ENCODE peak calls at places on chromosome 5, in seven cellular contexts. P, L, Y, Z, T, G and X are unnamed samples.
A peak's percentile ranks its signal among the peaks of the same experiment; 100 is the strongest.

GRCh38 chr5:57538341-57538955 is 55.8 kb upstream of the ACTBL2 start:
- DNase-seq in P (no peak), L (no peak), Y (peak; percentile 79), Z (no peak), T (peak; percentile 14), G (no peak), X (no peak)

GRCh38 chr5:132653716-132654115 is 4.3 kb upstream of the IL13 start:
- DNase-seq in P (peak; percentile 45), L (no peak), Y (no peak), Z (no peak), T (no peak), G (no peak), X (no peak)

GRCh38 chr5:159678800-159679392 is 237.4 kb upstream of the ADRA1B start:
- DNase-seq in P (no peak), L (no peak), Y (no peak), Z (no peak), T (no peak), G (no peak), X (no peak)

GRCh38 chr5:66354407-66354806 is 210.3 kb downstream of the SREK1 start:
- DNase-seq in P (no peak), L (no peak), Y (no peak), Z (no peak), T (no peak), G (no peak), X (no peak)

GRCh38 chr5:120615967-120616645 is 152.0 kb downstream of the PRR16 start:
- DNase-seq in P (no peak), L (peak; percentile 67), Y (peak; percentile 93), Z (no peak), T (peak; percentile 88), G (peak; percentile 10), X (no peak)

GRCh38 chr5:68171101-68171558 is 44.4 kb upstream of the PIK3R1 start:
- DNase-seq in P (no peak), L (no peak), Y (peak; percentile 11), Z (peak; percentile 31), T (peak; percentile 20), G (no peak), X (no peak)

GRCh38 chr5:133222040-133222439 is 170.2 kb downstream of the HSPA4 start:
- DNase-seq in P (no peak), L (no peak), Y (no peak), Z (no peak), T (no peak), G (no peak), X (no peak)

GRCh38 chr5:67290620-67291019 is 94.0 kb upstream of the CD180 start:
- DNase-seq in P (no peak), L (no peak), Y (no peak), Z (no peak), T (no peak), G (no peak), X (no peak)

GRCh38 chr5:169861934-169862333 is 118.4 kb downstream of the INSYN2B start:
- DNase-seq in P (no peak), L (no peak), Y (peak; percentile 96), Z (no peak), T (peak; percentile 63), G (no peak), X (no peak)

GRCh38 chr5:74316064-74316586 is 324.4 kb downstream of the ENC1 start:
- DNase-seq in P (no peak), L (peak; percentile 100), Y (peak; percentile 98), Z (no peak), T (peak; percentile 98), G (peak; percentile 98), X (peak; percentile 33)

GRCh38 chr5:74312746-74313145 is 327.8 kb downstream of the ENC1 start:
- DNase-seq in P (no peak), L (no peak), Y (peak; percentile 63), Z (no peak), T (no peak), G (peak; percentile 56), X (no peak)

GRCh38 chr5:74314906-74315305 is 325.6 kb downstream of the ENC1 start:
- DNase-seq in P (no peak), L (peak; percentile 44), Y (no peak), Z (no peak), T (no peak), G (peak; percentile 84), X (no peak)

GRCh38 chr5:74311961-74312360 is 328.6 kb downstream of the ENC1 start:
- DNase-seq in P (no peak), L (no peak), Y (no peak), Z (no peak), T (no peak), G (no peak), X (no peak)

DNA sequence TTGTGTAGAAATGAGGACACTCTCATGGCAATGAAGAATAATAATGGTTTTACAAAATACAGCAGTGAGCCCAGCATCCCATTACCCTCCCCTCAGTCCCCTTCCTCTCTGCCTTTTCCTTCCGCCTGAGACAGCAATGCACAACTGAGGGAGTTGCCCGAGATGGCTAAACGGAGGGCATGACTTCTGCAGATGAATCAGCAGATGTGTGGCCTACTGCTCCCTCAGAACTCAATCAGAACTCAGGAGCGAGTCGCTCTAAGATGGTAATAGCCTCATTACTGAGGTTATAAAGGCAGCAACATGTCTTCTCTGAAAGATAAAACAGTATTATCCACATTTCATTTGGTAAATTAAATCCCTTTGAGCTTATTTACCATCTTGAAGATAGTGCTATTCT is 326.6 kb downstream of the ENC1 start:
- DNase-seq in P (no peak), L (no peak), Y (no peak), Z (no peak), T (no peak), G (no peak), X (no peak)
- H2AK5ac ChIP-seq in P (no peak overlapping the region), L (no peak overlapping the region), Y (no peak overlapping the region), Z (no peak overlapping the region), T (no peak overlapping the region), G (peak overlapping the region; percentile 99), X (no peak overlapping the region)

GRCh38 chr5:140596364-140596763 is 31.7 kb downstream of the SLC35A4 start:
- DNase-seq in P (no peak), L (no peak), Y (no peak), Z (no peak), T (no peak), G (no peak), X (no peak)
- H2AK5ac ChIP-seq in P (no peak overlapping the region), L (no peak overlapping the region), Y (no peak overlapping the region), Z (no peak overlapping the region), T (no peak overlapping the region), G (no peak overlapping the region), X (no peak overlapping the region)

GRCh38 chr5:55384072-55384471 is 76.3 kb downstream of the MTREX start:
- DNase-seq in P (no peak), L (no peak), Y (no peak), Z (no peak), T (no peak), G (no peak), X (no peak)

GRCh38 chr5:55387865-55388264 is 80.1 kb downstream of the MTREX start:
- DNase-seq in P (no peak), L (no peak), Y (no peak), Z (no peak), T (no peak), G (peak; percentile 57), X (no peak)

GRCh38 chr5:55383254-55383653 is 75.5 kb downstream of the MTREX start:
- DNase-seq in P (no peak), L (no peak), Y (no peak), Z (no peak), T (no peak), G (no peak), X (no peak)

DNA sequence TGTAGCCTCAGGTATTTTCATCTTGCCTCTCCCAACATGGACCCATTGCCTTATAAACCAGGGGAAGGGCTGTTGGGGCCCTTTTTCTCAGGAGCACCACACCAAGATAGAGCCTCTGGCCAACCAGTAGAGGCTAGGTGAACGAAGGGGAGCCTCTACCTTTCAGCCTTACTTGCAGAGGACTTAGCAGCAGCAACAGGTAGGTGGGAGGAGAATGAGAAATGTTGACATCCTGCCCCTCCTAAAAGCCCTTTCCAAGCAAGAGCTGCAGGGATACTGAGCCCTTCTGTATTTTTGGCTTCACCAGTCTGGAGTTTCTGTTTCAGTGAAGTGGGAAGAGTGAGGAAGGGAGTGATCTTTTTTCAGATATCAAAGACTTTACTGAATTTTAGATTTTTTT is 77.4 kb downstream of the MTREX start:
- DNase-seq in P (no peak), L (peak; percentile 22), Y (no peak), Z (no peak), T (no peak), G (no peak), X (no peak)
- H2AK5ac ChIP-seq in P (no peak overlapping the region), L (no peak overlapping the region), Y (no peak overlapping the region), Z (no peak overlapping the region), T (peak overlapping the region; percentile 2), G (no peak overlapping the region), X (no peak overlapping the region)

GRCh38 chr5:119279093-119279492 is 76.7 kb upstream of the TNFAIP8 start:
- DNase-seq in P (no peak), L (peak; percentile 44), Y (no peak), Z (no peak), T (no peak), G (no peak), X (no peak)
- H2AK5ac ChIP-seq in P (no peak overlapping the region), L (no peak overlapping the region), Y (no peak overlapping the region), Z (no peak overlapping the region), T (no peak overlapping the region), G (no peak overlapping the region), X (no peak overlapping the region)

GRCh38 chr5:150836703-150837102 is 9.6 kb upstream of the IRGM start:
- DNase-seq in P (peak; percentile 49), L (peak; percentile 14), Y (no peak), Z (no peak), T (no peak), G (peak; percentile 56), X (peak; percentile 84)

GRCh38 chr5:150836064-150836463 is 10.3 kb upstream of the IRGM start:
- DNase-seq in P (no peak), L (no peak), Y (no peak), Z (no peak), T (no peak), G (no peak), X (no peak)
- H2AK5ac ChIP-seq in P (no peak overlapping the region), L (no peak overlapping the region), Y (no peak overlapping the region), Z (no peak overlapping the region), T (no peak overlapping the region), G (no peak overlapping the region), X (no peak overlapping the region)

GRCh38 chr5:77011498-77011897 is 18.7 kb upstream of the AGGF1 start:
- DNase-seq in P (no peak), L (no peak), Y (no peak), Z (no peak), T (no peak), G (no peak), X (peak; percentile 49)

GRCh38 chr5:77006124-77006523 is 24.1 kb upstream of the AGGF1 start:
- DNase-seq in P (no peak), L (no peak), Y (no peak), Z (no peak), T (no peak), G (no peak), X (no peak)

GRCh38 chr5:77008413-77008812 is 21.8 kb upstream of the AGGF1 start:
- DNase-seq in P (no peak), L (no peak), Y (no peak), Z (no peak), T (no peak), G (no peak), X (no peak)

GRCh38 chr5:77012601-77013000 is 17.6 kb upstream of the AGGF1 start:
- DNase-seq in P (no peak), L (no peak), Y (no peak), Z (no peak), T (no peak), G (peak; percentile 60), X (no peak)

GRCh38 chr5:77010281-77010680 is 19.9 kb upstream of the AGGF1 start:
- DNase-seq in P (no peak), L (no peak), Y (no peak), Z (no peak), T (no peak), G (no peak), X (no peak)
- H2AK5ac ChIP-seq in P (no peak overlapping the region), L (no peak overlapping the region), Y (no peak overlapping the region), Z (no peak overlapping the region), T (no peak overlapping the region), G (no peak overlapping the region), X (no peak overlapping the region)